ENCODE peak calls at places on chromosome 16, in six cellular contexts. One of them, this sample, is unnamed.
A peak's percentile ranks its signal among the peaks of the same experiment; 100 is the strongest.

GRCh38 chr16:4393243-4393606 is 21.6 kb downstream of the VASN start:
- DNase-seq in stromal cell of bone marrow: no peak
- DNase-seq in fibroblast of mammary gland: peak; percentile 82
- DNase-seq in AG08395: peak; percentile 80
- DNase-seq in nephron progenitor cell: no peak
- DNase-seq in EL: peak; percentile 50
- DNase-seq in this sample: no peak

GRCh38 chr16:89687092-89687940 is 827 bp downstream of the CDK10 start:
- DNase-seq in fibroblast of mammary gland: peak; percentile 66
- DNase-seq in nephron progenitor cell: no peak
- DNase-seq in stromal cell of bone marrow: no peak
- DNase-seq in AG08395: peak; percentile 47
- DNase-seq in EL: peak; percentile 50
- DNase-seq in this sample: peak; percentile 34

GRCh38 chr16:55184052-55184451 is 140.0 kb upstream of the IRX6 start:
- DNase-seq in EL: no peak
- DNase-seq in stromal cell of bone marrow: no peak
- DNase-seq in nephron progenitor cell: no peak
- DNase-seq in fibroblast of mammary gland: no peak
- DNase-seq in AG08395: no peak
- DNase-seq in this sample: no peak

GRCh38 chr16:73022534-73022933 is 25.4 kb downstream of the ZFHX3 start:
- DNase-seq in stromal cell of bone marrow: no peak
- DNase-seq in EL: no peak
- DNase-seq in fibroblast of mammary gland: no peak
- DNase-seq in AG08395: no peak
- DNase-seq in nephron progenitor cell: no peak
- DNase-seq in this sample: no peak

GRCh38 chr16:60204221-60204620 is 1470.1 kb upstream of the GOT2 start:
- DNase-seq in fibroblast of mammary gland: peak; percentile 25
- DNase-seq in stromal cell of bone marrow: peak; percentile 72
- DNase-seq in EL: peak; percentile 33
- DNase-seq in nephron progenitor cell: no peak
- DNase-seq in AG08395: no peak
- DNase-seq in this sample: no peak

GRCh38 chr16:57778658-57779057 is 23.6 kb downstream of the KIFC3 start:
- DNase-seq in nephron progenitor cell: no peak
- DNase-seq in AG08395: no peak
- DNase-seq in fibroblast of mammary gland: no peak
- DNase-seq in stromal cell of bone marrow: no peak
- DNase-seq in EL: no peak
- DNase-seq in this sample: no peak

GRCh38 chr16:30136971-30137601 is 14.1 kb upstream of the MAPK3 start:
- DNase-seq in fibroblast of mammary gland: no peak
- DNase-seq in stromal cell of bone marrow: no peak
- DNase-seq in AG08395: no peak
- DNase-seq in nephron progenitor cell: no peak
- DNase-seq in EL: no peak
- DNase-seq in this sample: no peak

GRCh38 chr16:83925957-83926725 is 26.9 kb upstream of the OSGIN1 start:
- DNase-seq in EL: no peak
- DNase-seq in fibroblast of mammary gland: no peak
- DNase-seq in AG08395: no peak
- DNase-seq in stromal cell of bone marrow: no peak
- DNase-seq in nephron progenitor cell: no peak
- DNase-seq in this sample: no peak

GRCh38 chr16:8398548-8398947 is 191.8 kb downstream of the TMEM114 start:
- DNase-seq in nephron progenitor cell: no peak
- DNase-seq in EL: no peak
- DNase-seq in AG08395: no peak
- DNase-seq in stromal cell of bone marrow: no peak
- DNase-seq in fibroblast of mammary gland: no peak
- DNase-seq in this sample: no peak

GRCh38 chr16:31093132-31093703 is 1.4 kb downstream of the VKORC1 start:
- DNase-seq in EL: peak; percentile 64
- DNase-seq in AG08395: peak; percentile 56
- DNase-seq in stromal cell of bone marrow: no peak
- DNase-seq in fibroblast of mammary gland: peak; percentile 64
- DNase-seq in nephron progenitor cell: peak; percentile 41
- DNase-seq in this sample: peak; percentile 41

GRCh38 chr16:57818377-57819055 is 16.2 kb upstream of the KIFC3 start:
- DNase-seq in AG08395: no peak
- DNase-seq in EL: no peak
- DNase-seq in stromal cell of bone marrow: no peak
- DNase-seq in fibroblast of mammary gland: no peak
- DNase-seq in nephron progenitor cell: no peak
- DNase-seq in this sample: no peak

GRCh38 chr16:55364811-55365210 is 40.8 kb downstream of the IRX6 start:
- DNase-seq in fibroblast of mammary gland: no peak
- DNase-seq in stromal cell of bone marrow: no peak
- DNase-seq in EL: no peak
- DNase-seq in AG08395: no peak
- DNase-seq in nephron progenitor cell: no peak
- DNase-seq in this sample: no peak

GRCh38 chr16:15996432-15997109 is 47.2 kb downstream of the ABCC1 start:
- DNase-seq in EL: peak; percentile 97
- DNase-seq in stromal cell of bone marrow: peak; percentile 80
- DNase-seq in AG08395: peak; percentile 82
- DNase-seq in nephron progenitor cell: no peak
- DNase-seq in fibroblast of mammary gland: peak; percentile 96
- DNase-seq in this sample: peak; percentile 97

GRCh38 chr16:22220714-22221113 is 14.6 kb downstream of the EEF2K start:
- DNase-seq in EL: no peak
- DNase-seq in nephron progenitor cell: no peak
- DNase-seq in fibroblast of mammary gland: peak; percentile 24
- DNase-seq in AG08395: peak; percentile 41
- DNase-seq in stromal cell of bone marrow: no peak
- DNase-seq in this sample: no peak

GRCh38 chr16:85029413-85029794 is 1.8 kb downstream of the KIAA0513 start:
- DNase-seq in stromal cell of bone marrow: no peak
- DNase-seq in fibroblast of mammary gland: peak; percentile 69
- DNase-seq in AG08395: peak; percentile 60
- DNase-seq in EL: peak; percentile 78
- DNase-seq in nephron progenitor cell: no peak
- DNase-seq in this sample: peak; percentile 48

GRCh38 chr16:12162151-12162559 is 185.6 kb downstream of the SNX29 start:
- DNase-seq in EL: no peak
- DNase-seq in nephron progenitor cell: no peak
- DNase-seq in fibroblast of mammary gland: no peak
- DNase-seq in AG08395: no peak
- DNase-seq in stromal cell of bone marrow: no peak
- DNase-seq in this sample: peak; percentile 59

GRCh38 chr16:3459401-3460090 is 16.1 kb downstream of the NAA60 start:
- DNase-seq in fibroblast of mammary gland: no peak
- DNase-seq in AG08395: no peak
- DNase-seq in EL: peak; percentile 14
- DNase-seq in stromal cell of bone marrow: no peak
- DNase-seq in nephron progenitor cell: no peak
- DNase-seq in this sample: no peak

This sample was measured in HCEC 1CT.